ENCODE peak calls at places on chromosomes 6 and 20, in four cellular contexts. X is HepG2, U is heart left ventricle, M is breast epithelium. Z is an unnamed sample.

GRCh38 chr6:148144917-148145521 is 197.6 kb upstream of the SASH1 start:
- DNase-seq in X (peak), U (peak), M (peak), Z (peak)

GRCh38 chr6:94254689-94255088 is 835.3 kb upstream of the EPHA7 start:
- DNase-seq in X (peak), U (no peak), M (no peak), Z (no peak)

GRCh38 chr6:48429021-48429420 is 318.0 kb upstream of the PTCHD4 start:
- DNase-seq in X (no peak), U (no peak), M (no peak), Z (no peak)

GRCh38 chr6:133553652-133554051 is 312.5 kb downstream of the EYA4 start:
- DNase-seq in X (peak), U (no peak), M (no peak), Z (no peak)

GRCh38 chr6:132011582-132011981 is 60.4 kb upstream of the CCN2 start:
- DNase-seq in X (no peak), U (no peak), M (no peak), Z (no peak)

GRCh38 chr6:90462102-90462501 is 124.8 kb downstream of the MAP3K7 start:
- DNase-seq in X (no peak), U (no peak), M (no peak), Z (no peak)

GRCh38 chr6:16669227-16669626 is 92.0 kb downstream of the ATXN1 start:
- DNase-seq in X (peak), U (no peak), M (no peak), Z (no peak)

GRCh38 chr20:62734881-62735280 is 26.2 kb downstream of the NTSR1 start:
- DNase-seq in X (no peak), U (no peak), M (peak), Z (no peak)

GRCh38 chr20:10794765-10795164 is 121.0 kb upstream of the JAG1 start:
- DNase-seq in X (no peak), U (no peak), M (no peak), Z (no peak)

GRCh38 chr6:14716499-14717146 is 529.2 kb upstream of the JARID2 start:
- DNase-seq in X (no peak), U (no peak), M (no peak), Z (no peak)

GRCh38 chr6:33634203-33634727 is 13.1 kb downstream of the ITPR3 start:
- DNase-seq in X (peak), U (no peak), M (no peak), Z (no peak)

GRCh38 chr6:106199998-106200397 is 113.9 kb downstream of the PRDM1 start:
- DNase-seq in X (no peak), U (no peak), M (no peak), Z (no peak)

GRCh38 chr6:68718379-68719073 is 83.4 kb downstream of the ADGRB3 start:
- DNase-seq in X (no peak), U (no peak), M (no peak), Z (no peak)

GRCh38 chr20:44029848-44030230 is 115.2 kb downstream of the TOX2 start:
- DNase-seq in X (no peak), U (no peak), M (no peak), Z (no peak)

GRCh38 chr6:130870179-130870881 is 43.1 kb downstream of the SMLR1 start:
- DNase-seq in X (no peak), U (no peak), M (no peak), Z (no peak)

GRCh38 chr20:47070176-47070575 is 175.5 kb downstream of the EYA2 start:
- DNase-seq in X (no peak), U (no peak), M (no peak), Z (no peak)

GRCh38 chr6:53530346-53530745 is 14.6 kb downstream of the GCLC start:
- DNase-seq in X (no peak), U (peak), M (no peak), Z (no peak)

GRCh38 chr20:7673841-7674240 is 266.4 kb downstream of the HAO1 start:
- DNase-seq in X (no peak), U (no peak), M (no peak), Z (no peak)

GRCh38 chr20:25623225-25623735 is 534 bp downstream of the NANP start:
- DNase-seq in X (peak), U (peak), M (no peak), Z (peak)

GRCh38 chr20:35954907-35955251 is 577 bp upstream of the SCAND1 start:
- DNase-seq in X (peak), U (no peak), M (no peak), Z (no peak)

GRCh38 chr6:32190946-32191677 is 1.1 kb upstream of the PBX2 start:
- DNase-seq in X (no peak), U (no peak), M (no peak), Z (no peak)
- TF ChIP-seq POLR2A in X (no peak), U (no peak), M (no peak), Z (no peak)

GRCh38 chr6:30908700-30909099 is 693 bp downstream of the GTF2H4 start:
- DNase-seq in X (no peak), U (no peak), M (no peak), Z (no peak)

GRCh38 chr6:30912746-30913520 is 1.1 kb upstream of the VARS2 start:
- DNase-seq in X (no peak), U (no peak), M (no peak), Z (no peak)

GRCh38 chr6:30903236-30903635 is 4.8 kb upstream of the GTF2H4 start:
- DNase-seq in X (no peak), U (no peak), M (no peak), Z (no peak)

GRCh38 chr6:30902709-30903108 is 5.3 kb upstream of the GTF2H4 start:
- DNase-seq in X (no peak), U (no peak), M (no peak), Z (no peak)

DNA sequence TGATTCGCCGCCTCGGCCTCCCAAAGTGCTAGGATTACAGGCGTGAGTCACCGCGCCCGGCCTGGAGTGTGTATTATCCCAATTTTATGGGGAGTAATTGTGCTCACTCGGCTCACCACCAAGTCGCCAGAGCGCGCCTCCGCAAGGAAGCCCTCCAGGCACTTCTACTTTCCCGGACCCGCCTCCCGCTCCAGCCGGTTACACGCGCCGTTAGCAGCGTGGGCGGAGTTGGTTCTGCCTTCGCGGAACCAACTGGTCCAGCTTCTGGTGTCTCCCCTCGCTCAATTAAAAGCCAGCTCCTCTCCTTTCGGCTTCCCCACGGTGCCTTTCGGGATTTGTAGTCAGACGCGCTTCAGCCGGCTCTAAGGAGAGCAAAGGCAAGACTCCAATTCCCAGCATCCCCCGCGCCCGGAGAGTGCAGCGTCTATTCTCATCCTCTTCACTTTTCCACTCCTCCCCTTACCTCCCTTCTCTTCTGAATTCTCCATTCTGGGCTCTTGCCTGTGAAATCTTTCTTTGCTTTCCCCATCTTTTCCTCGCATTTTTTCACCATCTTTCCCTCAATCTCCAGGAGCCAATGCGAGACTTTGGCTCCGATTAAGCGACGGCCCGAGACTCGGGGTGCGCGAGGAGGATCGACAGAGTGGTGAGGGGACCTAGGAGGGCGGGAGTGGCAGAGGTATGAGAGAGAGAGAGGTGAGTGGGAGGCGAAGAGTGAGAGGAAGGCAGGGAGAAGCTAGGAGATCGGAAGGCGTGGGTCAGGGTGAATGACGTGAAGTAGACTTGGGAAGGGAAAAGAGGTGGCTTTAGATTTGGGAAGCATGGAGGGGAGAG is at the start of gene GTF2H4:
- DNase-seq in X (peak), U (peak), M (peak), Z (peak)
- TF ChIP-seq POLR2A in X (peak), U (no peak), M (no peak), Z (peak)

DNA sequence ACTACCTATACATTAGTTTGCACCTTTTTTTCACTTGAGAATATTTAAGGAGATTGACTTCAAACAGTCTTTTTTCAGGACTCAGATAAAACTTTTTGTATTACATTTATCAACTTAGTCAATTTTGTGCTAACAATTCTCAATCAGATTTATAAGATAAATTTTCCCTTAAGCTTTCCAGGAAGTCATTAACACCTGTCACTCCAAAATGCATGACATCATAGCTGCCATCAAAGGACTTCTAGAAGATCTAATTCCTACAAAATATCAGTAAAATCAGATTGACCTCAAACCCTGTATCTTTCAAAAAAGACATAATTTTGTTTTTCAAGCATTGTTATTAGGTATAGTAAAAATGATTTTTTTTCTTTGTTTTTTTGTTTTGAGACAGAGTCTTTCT is 9.9 kb downstream of the RFPL4B start:
- DNase-seq in X (no peak), U (no peak), M (no peak), Z (no peak)
- TF ChIP-seq POLR2A in X (no peak), U (no peak), M (no peak), Z (no peak)

DNA sequence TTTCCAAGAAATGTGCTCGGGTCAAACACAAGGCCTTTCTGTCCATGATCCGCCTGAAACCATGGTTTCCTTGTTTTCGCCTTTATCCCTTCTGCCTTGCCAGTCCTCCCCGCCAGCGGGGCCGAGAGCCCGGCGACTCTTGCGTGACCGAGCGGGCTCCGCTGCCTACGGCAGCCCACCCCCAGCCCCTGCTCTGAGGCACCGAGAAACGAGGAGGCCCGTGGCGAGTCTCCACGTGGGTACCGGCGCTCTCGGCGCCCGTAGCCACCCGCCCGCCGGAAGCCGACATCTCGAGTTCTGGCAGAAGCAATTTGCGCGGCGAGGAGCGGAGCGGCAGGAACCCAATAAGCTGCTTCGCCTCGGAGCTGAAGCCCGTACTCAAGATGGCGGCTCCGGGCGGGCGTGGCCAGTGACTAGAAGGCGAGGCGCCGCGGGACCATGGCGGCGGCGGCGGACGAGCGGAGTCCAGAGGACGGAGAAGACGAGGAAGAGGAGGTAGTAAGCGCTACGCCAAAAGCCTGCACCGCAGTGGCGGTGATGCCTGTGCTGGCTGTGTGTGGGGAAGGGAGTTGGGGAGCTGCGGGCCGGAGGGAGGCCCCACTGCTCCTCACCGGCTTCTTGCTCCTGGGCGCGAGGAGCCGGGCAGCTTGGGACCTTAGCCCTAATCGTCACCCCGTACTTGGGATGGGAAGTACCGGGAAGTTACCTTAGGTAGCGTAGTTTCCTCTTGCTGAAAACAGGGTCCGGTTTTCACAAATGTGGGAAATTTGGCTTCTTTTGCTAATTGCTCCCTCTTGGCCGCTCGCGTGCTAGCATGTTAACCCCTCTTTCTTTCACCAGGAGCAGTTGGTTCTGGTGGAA is at the start of gene GTF3C6:
- DNase-seq in X (peak), U (peak), M (peak), Z (peak)
- TF ChIP-seq POLR2A in X (peak), U (no peak), M (peak), Z (peak)

GRCh38 chr6:107458687-107459282 is 579 bp downstream of the PDSS2 start:
- DNase-seq in X (peak), U (peak), M (no peak), Z (peak)

GRCh38 chr6:107460074-107460631 is 789 bp upstream of the PDSS2 start:
- DNase-seq in X (no peak), U (no peak), M (no peak), Z (no peak)

DNA sequence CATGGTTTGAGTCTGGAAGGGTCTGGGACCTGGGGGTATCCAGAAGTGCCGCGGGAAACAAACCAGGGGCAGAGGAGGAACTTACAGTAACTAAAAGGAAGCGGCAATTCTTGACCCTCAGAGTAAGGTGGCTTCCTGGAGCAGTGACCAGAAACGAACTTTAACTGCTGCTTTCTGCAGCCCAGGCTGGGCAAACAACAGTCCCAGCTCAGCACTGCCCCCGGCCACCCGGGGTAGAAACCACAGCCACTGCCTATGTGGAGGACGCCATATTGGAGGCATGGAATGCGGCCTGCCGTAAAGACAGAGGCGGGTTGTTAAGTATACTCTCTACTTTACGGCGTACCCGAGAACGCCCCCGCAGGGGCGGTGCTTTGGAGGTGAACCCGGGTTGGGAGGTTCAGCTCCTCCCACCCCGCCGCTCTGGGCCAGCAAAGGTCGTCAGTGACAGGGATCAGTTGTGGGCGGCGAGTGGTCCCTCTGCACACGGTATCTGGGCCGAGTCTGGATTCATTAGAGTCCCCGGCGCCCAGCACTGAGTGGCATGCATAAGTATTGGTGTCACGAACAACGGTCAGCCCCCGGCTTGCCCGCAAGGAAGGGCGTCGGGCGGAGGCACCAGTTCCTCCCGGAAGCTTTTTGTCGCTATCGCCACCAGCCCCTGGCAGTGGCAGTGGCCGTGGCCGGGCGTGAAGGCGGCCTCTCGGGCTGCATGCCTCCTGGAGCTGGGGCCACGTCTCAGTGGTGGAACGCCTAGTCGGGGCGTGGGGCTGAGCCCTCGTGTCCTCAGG is at the start of gene PDSS2:
- DNase-seq in X (peak), U (peak), M (peak), Z (peak)
- TF ChIP-seq POLR2A in X (peak), U (no peak), M (peak), Z (peak)

Z was measured in H54.